ENCODE peak calls at places on chromosome 11, in six cellular contexts. F, C, D, G, R and B are unnamed samples.
A peak's percentile ranks its signal among the peaks of the same experiment; 100 is the strongest.

GRCh38 chr11:104678408-104678807 is 219.9 kb downstream of the CASP12 start:
- DNase-seq in F (no peak), R (no peak), G (no peak), D (no peak), C (no peak), B (no peak)

GRCh38 chr11:26144309-26144690 is 187.6 kb upstream of the ANO3 start:
- DNase-seq in F (no peak), C (no peak), R (peak; percentile 28), G (no peak), D (no peak), B (no peak)

GRCh38 chr11:118109231-118109630 is 22.5 kb upstream of the SMIM35 start:
- DNase-seq in C (no peak), F (peak; percentile 29), R (peak; percentile 13), G (no peak), D (peak; percentile 11), B (no peak)

GRCh38 chr11:24531528-24531927 is 34.7 kb downstream of the LUZP2 start:
- DNase-seq in R (peak; percentile 44), G (no peak), F (no peak), D (no peak), C (no peak), B (no peak)

GRCh38 chr11:30608534-30608933 is 22.4 kb upstream of the MPPED2 start:
- DNase-seq in G (no peak), F (no peak), C (no peak), R (no peak), D (no peak), B (no peak)

GRCh38 chr11:113289341-113290187 is 24.8 kb upstream of the TTC12 start:
- DNase-seq in D (peak; percentile 58), C (peak; percentile 83), R (peak; percentile 69), F (peak; percentile 46), G (peak; percentile 37), B (peak; percentile 74)

GRCh38 chr11:11374358-11375148 is 21.5 kb upstream of the CSNK2A3 start:
- DNase-seq in F (no peak), D (no peak), C (no peak), R (no peak), G (no peak), B (no peak)

GRCh38 chr11:132911186-132911585 is 621.1 kb downstream of the OPCML start:
- DNase-seq in G (peak; percentile 83), R (peak; percentile 80), F (no peak), C (no peak), D (peak; percentile 79), B (no peak)

GRCh38 chr11:88603499-88603898 is 266.0 kb upstream of the CTSC start:
- DNase-seq in F (no peak), D (peak; percentile 79), G (no peak), R (peak; percentile 91), C (no peak), B (no peak)

GRCh38 chr11:7632211-7632610 is 41.1 kb downstream of the CYB5R2 start:
- DNase-seq in R (no peak), G (no peak), F (no peak), D (no peak), C (no peak), B (no peak)

GRCh38 chr11:48034926-48035876 is 54.8 kb downstream of the PTPRJ start:
- DNase-seq in R (no peak), C (peak; percentile 79), F (peak; percentile 33), G (no peak), D (peak; percentile 43), B (no peak)

GRCh38 chr11:31995525-31996123 is 95.2 kb upstream of the RCN1 start:
- DNase-seq in R (peak; percentile 50), F (no peak), C (no peak), G (no peak), D (peak; percentile 13), B (peak; percentile 75)

GRCh38 chr11:120186799-120187591 is 23.8 kb upstream of the OAF start:
- DNase-seq in C (peak; percentile 72), D (peak; percentile 33), F (no peak), R (no peak), G (no peak), B (peak; percentile 59)

GRCh38 chr11:34656062-34656720 is 35.3 kb downstream of the EHF start:
- DNase-seq in R (no peak), G (no peak), C (no peak), D (peak; percentile 26), F (no peak), B (no peak)

GRCh38 chr11:132054822-132055221 is 684.4 kb downstream of the NTM start:
- DNase-seq in G (peak; percentile 84), R (peak; percentile 83), D (peak; percentile 71), F (no peak), C (no peak), B (no peak)

GRCh38 chr11:59144579-59145345 is 2.1 kb downstream of the FAM111A start:
- DNase-seq in D (peak; percentile 83), R (peak; percentile 89), C (peak; percentile 89), F (peak; percentile 70), G (peak; percentile 74), B (peak; percentile 93)

GRCh38 chr11:128624269-128625170 is 37.2 kb upstream of the ETS1 start:
- DNase-seq in G (no peak), D (no peak), C (no peak), F (no peak), R (no peak), B (peak; percentile 86)

GRCh38 chr11:118996926-118997626 is 862 bp upstream of the CENATAC start:
- DNase-seq in R (no peak), G (no peak), F (no peak), D (no peak), C (peak; percentile 62), B (peak; percentile 78)

GRCh38 chr11:130074736-130075135 is 5.0 kb downstream of the APLP2 start:
- DNase-seq in G (no peak), C (no peak), F (no peak), R (no peak), D (no peak), B (no peak)

GRCh38 chr11:123405123-123405592 is 24.9 kb upstream of the GRAMD1B start:
- DNase-seq in F (peak; percentile 68), C (peak; percentile 53), R (no peak), D (peak; percentile 66), G (no peak), B (peak; percentile 57)

GRCh38 chr11:29319231-29319630 is 697.6 kb downstream of the KCNA4 start:
- DNase-seq in C (no peak), D (no peak), G (no peak), F (no peak), R (no peak), B (no peak)

GRCh38 chr11:94417386-94417987 is 16.3 kb upstream of the GPR83 start:
- DNase-seq in F (no peak), C (no peak), D (peak; percentile 63), R (peak; percentile 72), G (peak; percentile 24), B (peak; percentile 12)

GRCh38 chr11:120336641-120337132 is 474 bp downstream of the ARHGEF12 start:
- DNase-seq in C (no peak), G (no peak), D (peak; percentile 49), F (peak; percentile 53), R (peak; percentile 50), B (no peak)

GRCh38 chr11:76298255-76298654 is 82.7 kb downstream of the THAP12 start:
- DNase-seq in F (no peak), G (no peak), R (no peak), C (no peak), D (no peak), B (no peak)

GRCh38 chr11:20364412-20364792 is 888 bp downstream of the HTATIP2 start:
- DNase-seq in F (no peak), C (peak; percentile 42), G (no peak), R (no peak), D (peak; percentile 10), B (no peak)

GRCh38 chr11:63914896-63915681 is 1.9 kb downstream of the RCOR2 start:
- DNase-seq in F (no peak), D (no peak), G (no peak), R (no peak), C (no peak), B (no peak)
- H3K4me3 ChIP-seq in F (peak overlapping the region; percentile 67), D (no peak overlapping the region), G (no peak overlapping the region), R (no peak overlapping the region), C (no peak overlapping the region), B (no peak overlapping the region)

DNA sequence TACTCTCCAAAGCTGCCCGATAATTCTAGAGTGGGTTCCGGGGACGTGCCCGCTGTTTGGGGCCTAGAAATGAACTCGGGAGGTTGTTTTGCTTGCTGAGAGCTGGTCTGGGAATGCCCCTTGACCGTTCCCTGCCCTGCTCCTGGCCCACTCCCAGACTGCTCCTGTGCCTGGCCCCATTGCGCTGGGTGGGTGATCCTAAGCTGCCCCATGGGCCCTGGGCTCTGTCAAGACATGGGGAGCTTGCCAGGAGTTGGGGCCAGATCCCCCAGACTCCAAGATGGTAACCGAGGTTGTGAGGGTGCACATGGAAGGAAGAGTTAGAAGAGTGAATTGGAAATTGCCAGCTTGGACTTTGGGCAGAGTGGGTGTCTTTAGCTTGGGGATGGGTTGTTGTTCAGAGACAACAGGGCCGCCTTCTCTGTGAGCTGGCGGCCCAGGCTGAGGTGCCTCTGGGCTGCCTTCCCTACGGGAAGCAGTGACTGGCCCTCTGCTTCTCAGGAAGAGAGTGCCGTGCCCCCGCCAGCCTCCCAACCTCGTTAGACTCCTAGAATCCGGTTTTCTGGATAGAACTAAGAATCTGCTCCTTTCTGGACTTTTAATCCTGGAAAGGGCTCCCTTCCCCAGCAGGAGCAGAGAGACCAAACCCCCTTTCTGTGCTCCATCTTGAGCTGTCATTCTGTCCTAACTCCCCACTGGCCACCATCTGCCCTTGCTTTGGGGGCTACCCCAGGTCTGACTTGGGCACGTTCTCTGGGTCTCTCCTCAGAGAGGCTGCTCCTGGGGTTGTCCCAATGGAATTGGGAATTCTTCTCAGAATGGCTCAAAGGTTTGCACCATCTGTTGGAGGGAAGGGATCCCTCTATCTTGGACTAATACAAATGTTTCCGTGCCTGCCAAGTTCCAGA is 1.8 kb downstream of the ST3GAL4 start:
- DNase-seq in D (no peak), F (peak; percentile 36), G (no peak), C (peak; percentile 81), R (no peak), B (no peak)
- H3K4me3 ChIP-seq in D (peak overlapping the region; percentile 75), F (peak overlapping the region; percentile 75), G (peak overlapping the region; percentile 85), C (peak overlapping the region; percentile 92), R (peak overlapping the region; percentile 87), B (peak overlapping the region; percentile 62)

DNA sequence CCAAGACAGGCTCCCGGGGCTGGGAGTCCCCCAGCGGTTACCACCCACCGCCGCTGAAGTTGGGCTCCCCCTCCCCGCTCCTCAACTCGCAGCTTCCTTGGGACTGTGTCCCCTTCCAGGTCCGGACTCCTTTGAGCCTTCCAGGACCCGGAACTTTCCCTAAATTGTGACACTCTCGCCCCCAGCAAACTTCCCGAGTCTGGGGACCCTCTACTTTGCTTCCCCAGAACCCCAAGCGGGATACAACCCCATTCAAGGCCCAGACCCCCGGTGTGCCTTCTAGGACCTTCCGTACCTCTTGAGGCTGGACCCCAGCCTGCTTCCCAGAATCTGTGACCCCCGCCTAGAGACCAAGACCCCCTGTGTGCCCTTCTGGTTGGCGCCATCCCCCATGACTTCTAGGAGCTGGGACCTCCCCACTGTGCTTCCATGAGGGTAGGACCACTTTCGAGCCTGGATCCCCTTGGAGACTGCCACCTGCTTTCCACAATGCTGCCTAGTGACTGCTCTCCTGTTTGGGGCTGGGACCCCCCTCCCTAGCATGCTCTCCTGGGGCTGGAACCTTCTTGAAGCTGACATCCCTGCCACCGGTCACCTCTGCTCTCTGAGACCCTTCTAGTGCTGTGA is 602 bp downstream of the MYRF start:
- DNase-seq in R (no peak), G (no peak), F (no peak), D (no peak), C (no peak), B (no peak)
- H3K4me3 ChIP-seq in R (peak overlapping the region; percentile 73), G (peak overlapping the region; percentile 67), F (peak overlapping the region; percentile 60), D (peak overlapping the region; percentile 65), C (peak overlapping the region; percentile 61), B (peak overlapping the region; percentile 12)

DNA sequence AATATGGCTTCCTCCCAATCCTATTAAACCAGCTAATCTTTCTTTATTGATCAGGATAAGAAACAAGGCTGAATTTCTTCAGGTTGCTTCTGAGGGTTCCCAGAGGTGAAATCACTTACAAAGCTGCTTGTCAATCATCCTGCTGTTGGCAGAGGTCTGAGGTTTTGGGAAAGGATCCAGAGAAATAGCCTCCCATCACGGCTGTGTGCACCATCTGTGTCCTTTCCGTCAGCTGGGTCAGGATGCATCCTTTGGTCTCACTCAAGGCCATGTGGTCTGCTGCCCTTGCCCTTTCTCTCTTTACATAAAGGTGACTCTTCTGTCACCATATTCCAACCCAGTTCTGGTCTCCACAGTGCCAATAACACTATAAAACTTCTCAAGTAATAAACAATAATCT is 113.4 kb upstream of the TEAD1 start:
- DNase-seq in C (no peak), R (no peak), G (no peak), D (no peak), F (no peak), B (no peak)
- H3K4me3 ChIP-seq in C (no peak overlapping the region), R (no peak overlapping the region), G (no peak overlapping the region), D (no peak overlapping the region), F (no peak overlapping the region), B (no peak overlapping the region)